ENCODE peak calls at places on chromosomes 3 and 15, in six cellular contexts. A, Z, C, J, M and E are unnamed samples.

GRCh38 chr3:108125550-108126071 is 34.8 kb upstream of the CD47 start:
- DNase-seq in Z (no peak), M (no peak), J (no peak), A (peak; percentile 79), C (no peak), E (no peak)

GRCh38 chr3:52881834-52882233 is 15.5 kb downstream of the STIMATE start:
- DNase-seq in A (no peak), C (no peak), J (no peak), Z (no peak), M (no peak), E (no peak)

GRCh38 chr3:59514865-59515482 is 465.1 kb upstream of the CFAP20DC start:
- DNase-seq in M (no peak), J (no peak), A (no peak), C (no peak), Z (no peak), E (no peak)

GRCh38 chr3:168794427-168794826 is 698.7 kb upstream of the GOLIM4 start:
- DNase-seq in M (peak; percentile 23), A (no peak), Z (no peak), J (no peak), C (no peak), E (no peak)

GRCh38 chr15:36658905-36659304 is 79.5 kb downstream of the CDIN1 start:
- DNase-seq in Z (no peak), C (no peak), A (no peak), M (no peak), J (no peak), E (no peak)

GRCh38 chr15:25710184-25710583 is 152.9 kb downstream of the ATP10A start:
- DNase-seq in C (peak; percentile 38), M (peak; percentile 18), A (no peak), Z (no peak), J (no peak), E (peak; percentile 63)

GRCh38 chr3:28252016-28252415 is 10.6 kb downstream of the CMC1 start:
- DNase-seq in Z (no peak), C (no peak), A (no peak), M (no peak), J (no peak), E (no peak)

GRCh38 chr3:177294221-177294620 is 96.9 kb upstream of the TBL1XR1 start:
- DNase-seq in J (peak; percentile 68), M (peak; percentile 70), Z (no peak), C (no peak), A (no peak), E (peak; percentile 56)

GRCh38 chr15:36507458-36507857 is 72.0 kb upstream of the CDIN1 start:
- DNase-seq in M (no peak), A (no peak), Z (no peak), J (no peak), C (no peak), E (no peak)

GRCh38 chr15:77370580-77370979 is 49.3 kb downstream of the PEAK1 start:
- DNase-seq in Z (no peak), J (no peak), A (no peak), M (peak; percentile 13), C (no peak), E (no peak)

GRCh38 chr3:161043343-161044035 is 61.7 kb downstream of the B3GALNT1 start:
- DNase-seq in C (no peak), M (no peak), A (no peak), Z (no peak), J (no peak), E (no peak)

GRCh38 chr15:99430881-99431401 is 134.8 kb upstream of the MEF2A start:
- DNase-seq in Z (no peak), M (no peak), J (no peak), A (no peak), C (no peak), E (no peak)

GRCh38 chr3:174541708-174542107 is 317.4 kb upstream of the NAALADL2 start:
- DNase-seq in J (no peak), A (no peak), M (peak; percentile 43), C (no peak), Z (no peak), E (no peak)